ENCODE peak calls at places on chromosomes 11 and 22, in six cellular contexts. N, A, D, P, I and Z are unnamed samples.

GRCh38 chr11:65979261-65979759 is 17.8 kb downstream of the SART1 start:
- DNase-seq in D (no peak), N (no peak), P (no peak), I (no peak), A (no peak), Z (no peak)

GRCh38 chr11:95375881-95376280 is 144.9 kb upstream of the SESN3 start:
- DNase-seq in N (no peak), I (no peak), A (no peak), P (no peak), D (no peak), Z (no peak)

GRCh38 chr11:134580635-134581025 is 168.6 kb upstream of the B3GAT1 start:
- DNase-seq in I (no peak), N (peak), D (no peak), P (no peak), A (no peak), Z (no peak)

GRCh38 chr11:129143335-129143734 is 48.8 kb downstream of the ARHGAP32 start:
- DNase-seq in I (peak), A (no peak), P (no peak), N (no peak), D (no peak), Z (peak)

GRCh38 chr11:255176-255575 is 18.4 kb downstream of the PSMD13 start:
- DNase-seq in D (no peak), P (no peak), A (no peak), I (no peak), N (no peak), Z (no peak)

GRCh38 chr11:76621866-76622265 is 48.7 kb downstream of the LRRC32 start:
- DNase-seq in N (no peak), P (no peak), D (no peak), A (no peak), I (no peak), Z (no peak)

GRCh38 chr11:37788141-37788877 is 1190.3 kb upstream of the RAG2 start:
- DNase-seq in I (no peak), P (no peak), A (no peak), D (no peak), N (no peak), Z (no peak)

GRCh38 chr22:22391543-22391942 is 117.0 kb downstream of the ZNF280B start:
- DNase-seq in A (no peak), I (no peak), N (no peak), P (no peak), D (no peak), Z (no peak)

GRCh38 chr22:49569286-49570031 is 258.2 kb downstream of the BRD1 start:
- DNase-seq in I (no peak), N (peak), D (no peak), A (no peak), P (no peak), Z (no peak)

GRCh38 chr22:39504071-39504470 is 2.0 kb downstream of the MIEF1 start:
- DNase-seq in D (no peak), A (no peak), I (peak), N (no peak), P (no peak), Z (no peak)

GRCh38 chr11:125064070-125064469 is 965 bp downstream of the SLC37A2 start:
- DNase-seq in I (no peak), N (no peak), P (no peak), A (no peak), D (no peak), Z (no peak)

GRCh38 chr11:117584056-117584830 is 212.8 kb downstream of the DSCAML1 start:
- DNase-seq in A (no peak), I (no peak), N (peak), D (no peak), P (no peak), Z (no peak)

GRCh38 chr11:1879941-1880720 is 11.6 kb downstream of the PRR33 start:
- DNase-seq in I (peak), P (no peak), D (no peak), A (no peak), N (no peak), Z (no peak)

GRCh38 chr22:21032843-21033688 is 705 bp upstream of the SLC7A4 start:
- DNase-seq in A (no peak), I (no peak), P (no peak), D (no peak), N (no peak), Z (peak)

GRCh38 chr11:65424200-65425104 is 1.9 kb downstream of the NEAT1 start:
- DNase-seq in A (peak), P (no peak), I (peak), D (no peak), N (peak), Z (no peak)

GRCh38 chr22:33781396-33781795 is 138.9 kb downstream of the LARGE1 start:
- DNase-seq in P (peak), A (no peak), I (no peak), D (no peak), N (no peak), Z (no peak)

GRCh38 chr11:19978668-19979518 is 181.4 kb downstream of the DBX1 start:
- DNase-seq in P (no peak), A (peak), D (peak), N (no peak), I (no peak), Z (no peak)

GRCh38 chr11:22193348-22194051 is 615 bp downstream of the ANO5 start:
- DNase-seq in N (peak), P (peak), A (peak), D (peak), I (peak), Z (peak)

GRCh38 chr11:101010899-101011298 is 118.7 kb downstream of the PGR start:
- DNase-seq in I (no peak), A (no peak), N (no peak), D (no peak), P (no peak), Z (no peak)

GRCh38 chr11:129543515-129544290 is 168.1 kb downstream of the BARX2 start:
- DNase-seq in A (no peak), I (no peak), P (no peak), N (no peak), D (no peak), Z (no peak)

GRCh38 chr11:59668188-59668949 is 468 bp downstream of the PATL1 start:
- DNase-seq in N (peak), A (peak), P (peak), I (peak), D (peak), Z (peak)

GRCh38 chr11:91158901-91159537 is 936.2 kb upstream of the CHORDC1 start:
- DNase-seq in A (no peak), D (no peak), I (no peak), P (no peak), N (no peak), Z (no peak)

GRCh38 chr22:25698986-25699385 is 43.0 kb upstream of the MYO18B start:
- DNase-seq in N (no peak), P (no peak), I (no peak), D (no peak), A (no peak), Z (no peak)

GRCh38 chr22:49906071-49906798 is 12.0 kb downstream of the ALG12 start:
- DNase-seq in D (no peak), N (no peak), I (no peak), P (no peak), A (no peak), Z (no peak)

GRCh38 chr11:113668255-113668654 is 37.9 kb downstream of the TMPRSS5 start:
- DNase-seq in A (no peak), I (no peak), N (no peak), P (no peak), D (no peak), Z (no peak)

GRCh38 chr11:33893711-33894401 is 2.0 kb upstream of the LMO2 start:
- DNase-seq in A (peak), N (no peak), I (peak), P (no peak), D (no peak), Z (no peak)

GRCh38 chr11:44727373-44728084 is 767 bp downstream of the TSPAN18 start:
- DNase-seq in P (peak), N (peak), I (peak), D (peak), A (peak), Z (peak)

DNA sequence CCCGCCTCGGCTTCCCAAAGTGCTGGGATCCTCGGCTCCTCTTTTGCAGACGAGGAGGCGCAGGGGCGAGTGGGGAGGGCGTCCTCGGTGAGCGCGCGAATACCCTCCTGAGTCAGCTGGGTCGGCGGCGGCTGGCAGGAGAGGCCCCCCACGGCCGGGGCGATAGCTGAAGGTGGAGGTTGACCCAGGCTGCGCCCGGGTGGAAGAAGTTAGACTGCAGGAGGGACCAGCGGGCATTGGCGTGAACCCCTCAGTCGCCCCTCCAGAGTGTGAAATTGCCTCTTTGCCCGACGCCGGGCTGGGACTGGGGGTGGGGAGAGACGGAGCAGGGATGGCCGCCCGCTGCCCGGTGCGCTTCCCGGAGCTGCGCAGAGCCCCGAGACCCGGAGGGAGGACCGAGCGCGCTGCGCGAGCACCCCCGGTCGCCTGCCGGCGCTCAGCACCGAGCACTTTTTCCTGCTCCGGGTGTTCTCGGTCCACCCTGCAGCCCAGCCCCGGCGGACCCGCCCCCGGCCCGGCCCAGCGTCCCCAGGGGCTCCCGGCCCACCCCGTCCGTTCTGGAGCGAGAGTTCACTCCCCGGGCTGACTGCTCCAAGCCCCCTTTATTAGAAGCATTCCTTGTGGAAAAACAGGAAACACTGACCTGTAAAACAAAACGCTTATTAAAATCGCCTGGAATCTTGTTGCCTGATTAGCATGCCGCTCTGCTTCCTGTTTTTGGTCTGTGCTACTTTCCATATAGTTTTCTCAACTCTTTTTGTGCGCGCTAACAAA is 13.7 kb upstream of the CPT1A start:
- DNase-seq in A (no peak), I (no peak), N (no peak), D (peak), P (no peak), Z (no peak)
- TF ChIP-seq CTCF in A (no peak), I (peak), N (no peak), D (peak), P (peak), Z (peak)

GRCh38 chr22:19709063-19709769 is 5.1 kb upstream of the SEPTIN5 start:
- DNase-seq in P (no peak), A (no peak), I (peak), N (no peak), D (no peak), Z (no peak)
- TF ChIP-seq CTCF in P (no peak), A (no peak), I (no peak), N (no peak), D (no peak), Z (no peak)

GRCh38 chr11:126790550-126790981 is 210.0 kb downstream of the KIRREL3 start:
- DNase-seq in P (no peak), I (no peak), A (no peak), N (no peak), D (no peak), Z (no peak)

GRCh38 chr11:126791991-126792390 is 208.6 kb downstream of the KIRREL3 start:
- DNase-seq in D (no peak), A (no peak), I (no peak), N (no peak), P (no peak), Z (no peak)

GRCh38 chr11:126793596-126793995 is 207.0 kb downstream of the KIRREL3 start:
- DNase-seq in P (no peak), A (no peak), N (no peak), I (no peak), D (no peak), Z (no peak)

DNA sequence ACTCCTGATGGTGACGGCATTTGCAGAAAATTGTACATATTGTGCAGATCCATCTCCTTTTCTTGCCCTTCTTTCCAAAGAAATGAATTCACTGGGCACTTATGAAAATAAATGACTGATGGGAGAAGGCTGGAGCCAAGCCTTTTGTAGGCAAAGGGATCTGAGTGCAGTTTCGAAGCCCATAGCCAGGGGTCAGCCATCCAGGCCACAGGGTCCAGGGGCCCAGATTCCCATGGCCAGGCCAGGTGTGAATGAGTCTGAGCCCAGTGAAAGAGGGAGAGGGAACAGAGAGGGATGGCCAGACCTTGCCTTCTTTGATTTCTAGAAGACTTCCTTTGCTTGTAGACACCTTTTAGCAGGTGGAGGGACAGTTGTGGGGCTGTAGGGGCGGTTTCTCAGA is 209.1 kb downstream of the KIRREL3 start:
- DNase-seq in D (no peak), P (no peak), A (no peak), I (no peak), N (no peak), Z (no peak)
- TF ChIP-seq CTCF in D (no peak), P (no peak), A (no peak), I (no peak), N (no peak), Z (no peak)

DNA sequence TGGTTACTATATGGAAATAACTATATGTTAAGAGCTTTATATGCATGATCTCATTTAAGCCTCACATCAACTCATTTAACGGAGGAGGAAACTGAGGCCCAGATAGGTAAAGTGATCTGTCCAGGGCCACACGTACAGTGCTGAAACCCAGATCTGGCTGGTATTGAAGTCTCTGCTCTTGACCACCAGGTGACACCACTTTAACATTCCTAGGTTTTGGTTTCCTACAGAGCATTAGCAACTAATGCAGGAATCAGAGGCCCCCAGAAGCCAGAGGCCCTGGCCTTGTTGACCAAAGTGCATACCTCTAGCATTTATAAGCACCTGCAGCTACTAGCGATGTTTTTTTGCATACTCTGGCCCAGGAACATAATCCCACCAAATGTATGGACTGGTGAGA is 12.9 kb upstream of the LIMK2 start:
- DNase-seq in N (no peak), D (no peak), I (no peak), P (no peak), A (no peak), Z (no peak)
- TF ChIP-seq CTCF in N (no peak), D (no peak), I (no peak), P (no peak), A (no peak), Z (peak)